ENCODE peak calls at places on chromosomes 2 and 18, in five cellular contexts. W is activated B cell treated with CpG ODN at 0.5 μM for 24 hours; U is stimulated activated memory B cell treated with anti-CD40 and anti-IgM and Interleukin-4, amounts not matched to agents 10 μg/mL and 1 μg/mL and 100 μg/mL, for 72 hours; F is Panc1; X is gastrocnemius medialis. C is an unnamed sample.

GRCh38 chr18:11125372-11126315 is 23.7 kb downstream of the PIEZO2 start:
- ATAC-seq in W (no peak), U (peak), F (no peak), X (no peak), C (no peak)

GRCh38 chr2:207143474-207144190 is 22.1 kb downstream of the KLF7 start:
- ATAC-seq in W (peak), U (peak), F (no peak), X (peak), C (peak)

GRCh38 chr2:21773168-21773567 is 649.4 kb downstream of the TDRD15 start:
- ATAC-seq in W (no peak), U (no peak), F (no peak), X (no peak), C (no peak)

GRCh38 chr18:34702814-34703213 is 7.3 kb upstream of the DTNA start:
- ATAC-seq in W (no peak), U (no peak), F (no peak), X (no peak), C (no peak)

GRCh38 chr2:3587021-3587420 is 7.9 kb upstream of the COLEC11 start:
- ATAC-seq in W (no peak), U (no peak), F (peak), X (no peak), C (no peak)

GRCh38 chr2:105005170-105005569 is 32.7 kb upstream of the MRPS9 start:
- ATAC-seq in W (no peak), U (no peak), F (no peak), X (no peak), C (no peak)

GRCh38 chr2:61045999-61046398 is 19.7 kb upstream of the SANBR start:
- ATAC-seq in W (no peak), U (no peak), F (no peak), X (peak), C (peak)

GRCh38 chr2:142170847-142171246 is 40.0 kb upstream of the LRP1B start:
- ATAC-seq in W (no peak), U (no peak), F (no peak), X (no peak), C (no peak)

C was measured in gastroesophageal sphincter.